ENCODE peak calls at places on chromosomes 4 and X, in six cellular contexts. Y, L, Q, X, V and W are unnamed samples.

GRCh38 chr4:18398661-18399060 is 377.1 kb upstream of the LCORL start:
- DNase-seq in Y (no peak), L (no peak), Q (no peak), X (no peak), V (no peak), W (no peak)

GRCh38 chr4:118941149-118941548 is 52.5 kb downstream of the SYNPO2 start:
- DNase-seq in Y (no peak), L (no peak), Q (no peak), X (peak), V (no peak), W (no peak)

GRCh38 chr4:7244766-7245320 is 52.5 kb downstream of the SORCS2 start:
- DNase-seq in Y (no peak), L (no peak), Q (no peak), X (no peak), V (no peak), W (no peak)

GRCh38 chr4:189765271-189765670 is 175.4 kb upstream of the FRG1 start:
- DNase-seq in Y (no peak), L (no peak), Q (no peak), X (no peak), V (no peak), W (no peak)

GRCh38 chrX:40360557-40360956 is 220.2 kb upstream of the ATP6AP2 start:
- DNase-seq in Y (no peak), L (no peak), Q (no peak), X (no peak), V (no peak), W (no peak)

GRCh38 chrX:64975989-64976672 is at the start of gene ZC4H2:
- DNase-seq in Y (peak), L (peak), Q (peak), X (peak), V (peak), W (peak)

GRCh38 chrX:133913658-133914388 is 71.6 kb downstream of the GPC3 start:
- DNase-seq in Y (no peak), L (no peak), Q (no peak), X (no peak), V (no peak), W (no peak)

GRCh38 chr4:76748649-76749048 is 149.3 kb downstream of the SOWAHB start:
- DNase-seq in Y (no peak), L (no peak), Q (peak), X (peak), V (no peak), W (no peak)

GRCh38 chrX:13373807-13374187 is 53.9 kb upstream of the ATXN3L start:
- DNase-seq in Y (no peak), L (no peak), Q (peak), X (no peak), V (no peak), W (no peak)

GRCh38 chrX:149825424-149825823 is 43.7 kb downstream of the MAGEA9 start:
- DNase-seq in Y (no peak), L (peak), Q (peak), X (peak), V (no peak), W (no peak)

DNA sequence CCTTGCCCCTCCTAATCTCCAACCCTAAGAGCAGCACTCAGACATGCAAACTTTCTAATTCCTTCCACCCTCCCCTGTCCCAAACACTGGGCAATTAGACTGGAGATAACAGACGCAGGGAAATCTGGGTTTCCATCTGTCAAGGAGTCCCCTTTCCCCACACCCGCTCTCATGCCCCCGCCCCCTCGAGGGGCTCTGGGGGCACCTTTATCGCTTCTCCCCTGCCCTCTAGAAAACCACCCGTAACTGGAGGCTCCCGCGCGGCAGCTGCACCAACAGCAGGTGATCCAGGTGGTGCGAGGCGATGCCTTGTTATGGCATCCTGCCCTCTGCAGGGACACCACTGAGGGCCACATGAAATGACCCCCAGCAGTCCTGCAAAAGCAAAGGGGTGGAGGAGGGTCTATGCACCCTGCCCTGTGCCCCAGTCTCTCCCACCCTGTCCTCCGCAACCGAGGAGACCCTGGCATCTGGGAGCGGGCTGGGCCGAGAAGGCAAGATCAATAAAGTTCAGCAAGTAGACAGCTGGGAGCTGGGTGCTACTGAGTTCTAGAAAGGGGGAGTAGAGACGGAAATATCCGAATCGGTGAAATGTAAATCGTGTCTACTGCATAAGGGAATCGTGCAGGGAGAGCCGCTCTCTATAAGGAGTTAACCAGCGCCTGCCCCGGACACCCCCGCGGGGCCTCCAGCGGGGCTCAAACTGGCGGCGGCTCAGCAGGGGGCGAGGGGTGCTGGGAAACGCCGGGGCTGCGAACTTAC is 1.6 kb downstream of the KCTD8 start:
- DNase-seq in Y (no peak), L (no peak), Q (no peak), X (no peak), V (no peak), W (no peak)
- TF ChIP-seq EZH2 in Y (no peak), L (no peak), Q (peak), X (no peak), V (no peak), W (no peak)

DNA sequence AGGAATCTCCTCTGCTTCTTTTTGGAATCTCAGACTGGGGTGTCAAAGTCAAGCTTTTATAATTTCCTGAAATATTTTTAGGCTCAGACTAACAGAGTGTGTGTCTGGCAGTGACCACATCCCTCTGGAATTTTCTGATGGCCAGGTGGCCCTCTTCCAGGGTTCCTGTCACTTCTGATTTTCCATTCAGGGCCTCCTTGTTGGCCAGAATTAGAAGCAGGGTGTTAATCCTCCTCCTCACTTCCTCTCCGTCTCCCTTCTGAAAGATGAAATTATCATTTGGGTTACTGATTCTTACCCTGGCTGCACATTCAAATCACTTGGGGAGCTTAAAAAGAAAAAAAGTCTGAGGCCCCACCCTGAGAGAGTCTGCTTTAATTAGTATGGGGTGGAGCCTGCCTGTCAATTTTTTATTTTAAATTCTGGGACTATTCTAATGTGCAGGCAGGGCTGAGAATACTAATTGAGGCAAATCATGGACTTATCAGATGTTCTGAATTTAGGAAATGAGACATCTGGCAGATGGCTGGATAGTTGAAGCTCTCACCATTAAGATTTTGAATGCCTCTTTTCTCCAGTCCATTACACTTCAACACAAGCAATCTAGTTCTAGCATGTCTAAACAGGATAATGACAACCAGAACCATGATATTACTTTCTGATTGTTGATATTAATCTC is 43.2 kb downstream of the HAND2 start:
- DNase-seq in Y (no peak), L (no peak), Q (no peak), X (no peak), V (no peak), W (no peak)
- TF ChIP-seq POLR2AphosphoS5 in Y (no peak), L (no peak), Q (no peak), X (no peak), V (no peak), W (no peak)

DNA sequence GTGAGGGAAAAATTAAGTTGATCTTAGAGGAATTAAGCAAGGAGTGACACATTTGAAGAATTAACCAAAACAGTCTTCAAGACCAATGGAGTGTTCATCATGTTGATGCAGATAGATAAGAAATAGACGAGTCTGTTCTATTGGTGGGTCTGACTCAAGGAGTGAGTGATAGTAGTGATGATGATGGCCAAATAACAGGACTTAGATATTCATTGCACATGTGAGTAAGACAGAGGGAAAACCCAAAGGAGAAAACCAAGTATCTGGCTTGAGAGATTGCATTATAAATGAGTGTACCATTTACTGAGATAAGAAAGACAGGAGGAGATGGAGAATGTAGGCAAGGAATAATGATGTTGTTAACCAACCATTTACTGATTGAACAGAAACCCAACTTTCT is 321.3 kb downstream of the ADGRL3 start:
- DNase-seq in Y (no peak), L (no peak), Q (no peak), X (no peak), V (no peak), W (no peak)
- H3K9ac ChIP-seq in Y (no peak), L (no peak), Q (no peak), X (no peak), V (no peak), W (no peak)

GRCh38 chr4:146639414-146639814 is 721 bp downstream of the POU4F2 start:
- DNase-seq in Y (no peak), L (no peak), Q (no peak), X (no peak), V (no peak), W (no peak)

GRCh38 chr4:146643812-146644401 is 5.2 kb downstream of the POU4F2 start:
- DNase-seq in Y (no peak), L (no peak), Q (peak), X (peak), V (no peak), W (no peak)

GRCh38 chr4:146640459-146641061 is 1.9 kb downstream of the POU4F2 start:
- DNase-seq in Y (no peak), L (no peak), Q (no peak), X (no peak), V (no peak), W (no peak)

GRCh38 chr4:146640021-146640425 is 1.3 kb downstream of the POU4F2 start:
- DNase-seq in Y (no peak), L (no peak), Q (no peak), X (no peak), V (no peak), W (no peak)

DNA sequence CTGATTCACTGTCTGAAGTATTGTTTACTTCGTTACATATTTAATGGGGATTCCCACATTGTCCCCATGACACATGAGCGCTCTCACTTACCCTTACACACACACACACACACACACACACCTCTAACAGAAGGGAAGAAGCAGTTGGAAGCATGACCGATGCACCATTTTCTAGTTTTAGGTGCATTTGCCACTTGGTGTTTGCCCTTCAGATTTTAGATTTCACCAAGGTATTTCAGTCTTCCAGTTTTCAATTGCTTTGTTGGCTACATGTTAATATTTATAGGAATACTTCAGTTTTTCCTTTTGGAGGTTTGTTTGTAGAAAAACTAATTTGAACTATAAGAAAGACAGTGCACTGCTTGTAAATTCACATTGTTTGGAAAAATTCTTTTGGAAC is 3.1 kb downstream of the POU4F2 start:
- DNase-seq in Y (no peak), L (no peak), Q (no peak), X (no peak), V (no peak), W (no peak)
- TF ChIP-seq EZH2 in Y (no peak), L (no peak), Q (no peak), X (no peak), V (no peak), W (no peak)

GRCh38 chrX:132490086-132490419 is 1.2 kb upstream of the MBNL3 start:
- DNase-seq in Y (no peak), L (no peak), Q (no peak), X (peak), V (no peak), W (no peak)

GRCh38 chrX:132488819-132489255 is at the start of gene MBNL3:
- DNase-seq in Y (no peak), L (no peak), Q (peak), X (peak), V (no peak), W (no peak)

GRCh38 chrX:132491191-132491590 is 2.4 kb upstream of the MBNL3 start:
- DNase-seq in Y (no peak), L (no peak), Q (no peak), X (peak), V (no peak), W (no peak)

GRCh38 chrX:132489256-132490085 is 633 bp upstream of the MBNL3 start:
- DNase-seq in Y (no peak), L (no peak), Q (peak), X (no peak), V (no peak), W (no peak)

GRCh38 chrX:132488092-132488749 is 617 bp downstream of the MBNL3 start:
- DNase-seq in Y (no peak), L (no peak), Q (peak), X (no peak), V (no peak), W (no peak)
- TF ChIP-seq POLR2AphosphoS5 in Y (no peak), L (no peak), Q (no peak), X (no peak), V (no peak), W (no peak)

DNA sequence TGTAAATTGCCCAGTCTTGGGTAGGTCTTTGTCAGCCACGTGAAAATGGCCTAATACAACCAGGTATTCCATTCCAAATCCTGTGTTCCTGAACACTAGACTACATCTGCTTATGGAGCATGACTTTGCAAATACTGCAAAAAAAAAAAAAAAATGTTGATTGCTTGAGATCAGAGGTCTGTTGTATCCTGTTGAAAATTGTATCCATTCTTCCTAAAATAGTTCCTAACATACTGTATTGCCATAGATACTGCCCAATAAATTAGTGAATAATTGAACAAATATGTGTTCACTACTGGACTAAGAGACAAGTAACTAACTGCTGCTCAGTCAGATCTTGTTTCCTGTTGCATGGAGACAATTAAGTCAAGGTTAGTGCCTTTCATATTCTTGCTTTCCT is 164.3 kb upstream of the PABPC4L start:
- DNase-seq in Y (no peak), L (no peak), Q (no peak), X (no peak), V (no peak), W (no peak)
- H3K9ac ChIP-seq in Y (no peak), L (no peak), Q (no peak), X (no peak), V (no peak), W (no peak)

GRCh38 chr4:8269535-8270417 is at the start of gene HTRA3:
- DNase-seq in Y (no peak), L (no peak), Q (peak), X (no peak), V (no peak), W (no peak)

GRCh38 chr4:8268901-8269534 is 536 bp upstream of the HTRA3 start:
- DNase-seq in Y (no peak), L (no peak), Q (no peak), X (no peak), V (no peak), W (no peak)

GRCh38 chr4:8271821-8272220 is 2.3 kb downstream of the HTRA3 start:
- DNase-seq in Y (no peak), L (no peak), Q (no peak), X (no peak), V (no peak), W (no peak)

GRCh38 chr4:8270912-8271815 is 1.6 kb downstream of the HTRA3 start:
- DNase-seq in Y (no peak), L (no peak), Q (no peak), X (no peak), V (no peak), W (no peak)

DNA sequence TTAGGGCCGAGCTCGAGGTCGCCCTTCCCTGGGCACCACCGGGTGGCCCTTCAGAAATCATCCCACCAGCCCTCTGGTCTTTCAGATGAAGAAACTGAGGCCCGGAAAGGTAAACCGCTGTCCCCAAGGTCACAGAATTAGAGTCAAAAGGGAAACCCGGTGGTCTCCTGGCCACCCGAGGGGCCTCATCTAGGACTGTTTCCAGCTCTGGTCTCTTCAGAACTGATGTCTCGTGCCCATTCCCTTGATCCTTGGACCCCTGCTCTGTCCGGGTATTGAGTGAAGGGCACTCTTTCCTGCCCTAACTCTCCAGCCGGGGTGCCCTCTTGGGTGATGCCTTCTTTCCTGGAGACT is 841 bp downstream of the HTRA3 start:
- DNase-seq in Y (no peak), L (no peak), Q (no peak), X (no peak), V (no peak), W (no peak)
- TF ChIP-seq EZH2 in Y (no peak), L (no peak), Q (no peak), X (no peak), V (no peak), W (no peak)